ENCODE peak calls at places on chromosomes 6 and 20, in five cellular contexts. One of them, this sample, is unnamed.

GRCh38 chr20:19026121-19026878 is 186.1 kb upstream of the SLC24A3 start:
- DNase-seq in cardiac muscle cell: no peak
- DNase-seq in iPS-NIHi11: no peak
- DNase-seq in foreskin fibroblast: no peak
- DNase-seq in GF-D8: no peak
- DNase-seq in this sample: no peak

GRCh38 chr6:91213229-91213901 is 626.5 kb upstream of the MAP3K7 start:
- DNase-seq in cardiac muscle cell: no peak
- DNase-seq in iPS-NIHi11: no peak
- DNase-seq in foreskin fibroblast: no peak
- DNase-seq in GF-D8: no peak
- DNase-seq in this sample: no peak

GRCh38 chr20:839626-840025 is 6.1 kb downstream of the FAM110A start:
- DNase-seq in cardiac muscle cell: no peak
- DNase-seq in iPS-NIHi11: no peak
- DNase-seq in foreskin fibroblast: no peak
- DNase-seq in GF-D8: no peak
- DNase-seq in this sample: no peak

GRCh38 chr6:38973178-38974057 is 75.2 kb upstream of the GLP1R start:
- DNase-seq in cardiac muscle cell: peak
- DNase-seq in iPS-NIHi11: peak
- DNase-seq in foreskin fibroblast: peak
- DNase-seq in GF-D8: peak
- DNase-seq in this sample: peak

GRCh38 chr6:149961728-149962425 is 1.9 kb upstream of the ULBP1 start:
- DNase-seq in cardiac muscle cell: no peak
- DNase-seq in iPS-NIHi11: peak
- DNase-seq in foreskin fibroblast: peak
- DNase-seq in GF-D8: no peak
- DNase-seq in this sample: peak

GRCh38 chr20:4453369-4453768 is 268.3 kb upstream of the PRND start:
- DNase-seq in cardiac muscle cell: no peak
- DNase-seq in iPS-NIHi11: no peak
- DNase-seq in foreskin fibroblast: no peak
- DNase-seq in GF-D8: no peak
- DNase-seq in this sample: no peak

GRCh38 chr20:50388733-50389436 is 121.3 kb upstream of the PTPN1 start:
- DNase-seq in cardiac muscle cell: no peak
- DNase-seq in iPS-NIHi11: no peak
- DNase-seq in foreskin fibroblast: no peak
- DNase-seq in GF-D8: no peak
- DNase-seq in this sample: no peak

GRCh38 chr6:23823421-23823820 is 302.6 kb upstream of the NRSN1 start:
- DNase-seq in cardiac muscle cell: no peak
- DNase-seq in iPS-NIHi11: no peak
- DNase-seq in foreskin fibroblast: no peak
- DNase-seq in GF-D8: no peak
- DNase-seq in this sample: no peak

GRCh38 chr6:41286544-41287346 is at the start of gene TREM1:
- DNase-seq in cardiac muscle cell: peak
- DNase-seq in iPS-NIHi11: no peak
- DNase-seq in foreskin fibroblast: peak
- DNase-seq in GF-D8: peak
- DNase-seq in this sample: no peak

GRCh38 chr20:62732766-62733165 is 24.1 kb downstream of the NTSR1 start:
- DNase-seq in cardiac muscle cell: no peak
- DNase-seq in iPS-NIHi11: no peak
- DNase-seq in foreskin fibroblast: no peak
- DNase-seq in GF-D8: no peak
- DNase-seq in this sample: no peak

GRCh38 chr6:124795879-124796838 is 166.1 kb upstream of the RNF217 start:
- DNase-seq in cardiac muscle cell: peak
- DNase-seq in iPS-NIHi11: peak
- DNase-seq in foreskin fibroblast: no peak
- DNase-seq in GF-D8: no peak
- DNase-seq in this sample: no peak

GRCh38 chr6:120671519-120671918 is 662.8 kb downstream of the TBC1D32 start:
- DNase-seq in cardiac muscle cell: no peak
- DNase-seq in iPS-NIHi11: peak
- DNase-seq in foreskin fibroblast: no peak
- DNase-seq in GF-D8: no peak
- DNase-seq in this sample: peak

GRCh38 chr6:14674458-14674857 is 556.9 kb downstream of the CD83 start:
- DNase-seq in cardiac muscle cell: no peak
- DNase-seq in iPS-NIHi11: no peak
- DNase-seq in foreskin fibroblast: no peak
- DNase-seq in GF-D8: no peak
- DNase-seq in this sample: no peak

GRCh38 chr6:78810146-78810545 is 57.2 kb upstream of the IRAK1BP1 start:
- DNase-seq in cardiac muscle cell: peak
- DNase-seq in iPS-NIHi11: peak
- DNase-seq in foreskin fibroblast: peak
- DNase-seq in GF-D8: no peak
- DNase-seq in this sample: peak

GRCh38 chr6:10801224-10801848 is 37.0 kb downstream of the MAK start:
- DNase-seq in cardiac muscle cell: peak
- DNase-seq in iPS-NIHi11: peak
- DNase-seq in foreskin fibroblast: peak
- DNase-seq in GF-D8: peak
- DNase-seq in this sample: peak

GRCh38 chr6:84618046-84618752 is 146.2 kb downstream of the TBX18 start:
- DNase-seq in cardiac muscle cell: peak
- DNase-seq in iPS-NIHi11: no peak
- DNase-seq in foreskin fibroblast: peak
- DNase-seq in GF-D8: no peak
- DNase-seq in this sample: no peak

GRCh38 chr6:141580988-141581387 is 551.7 kb upstream of the GJE1 start:
- DNase-seq in cardiac muscle cell: peak
- DNase-seq in iPS-NIHi11: no peak
- DNase-seq in foreskin fibroblast: peak
- DNase-seq in GF-D8: no peak
- DNase-seq in this sample: no peak

GRCh38 chr6:3575166-3575565 is 118.3 kb upstream of the SLC22A23 start:
- DNase-seq in cardiac muscle cell: no peak
- DNase-seq in iPS-NIHi11: no peak
- DNase-seq in foreskin fibroblast: no peak
- DNase-seq in GF-D8: no peak
- DNase-seq in this sample: no peak

GRCh38 chr20:52958206-52958605 is 14.0 kb upstream of the TSHZ2 start:
- DNase-seq in cardiac muscle cell: no peak
- DNase-seq in iPS-NIHi11: no peak
- DNase-seq in foreskin fibroblast: no peak
- DNase-seq in GF-D8: no peak
- DNase-seq in this sample: no peak

GRCh38 chr6:16747232-16748027 is 13.8 kb downstream of the ATXN1 start:
- DNase-seq in cardiac muscle cell: peak
- DNase-seq in iPS-NIHi11: no peak
- DNase-seq in foreskin fibroblast: peak
- DNase-seq in GF-D8: no peak
- DNase-seq in this sample: no peak

GRCh38 chr6:166487148-166487547 is 99.3 kb downstream of the RAMACL start:
- DNase-seq in cardiac muscle cell: no peak
- DNase-seq in iPS-NIHi11: no peak
- DNase-seq in foreskin fibroblast: no peak
- DNase-seq in GF-D8: no peak
- DNase-seq in this sample: no peak

GRCh38 chr6:156809034-156809433 is 31.9 kb downstream of the ARID1B start:
- DNase-seq in cardiac muscle cell: peak
- DNase-seq in iPS-NIHi11: no peak
- DNase-seq in foreskin fibroblast: peak
- DNase-seq in GF-D8: peak
- DNase-seq in this sample: peak